ENCODE peak calls at places on chromosomes 7 and 10, in seven cellular contexts. One of them, this sample, is unnamed.

GRCh38 chr7:951881-952547 is 2.5 kb downstream of the ADAP1 start:
- DNase-seq in HCT116: no peak
- DNase-seq in GM12878: no peak
- DNase-seq in SK-N-SH: peak
- DNase-seq in HepG2: no peak
- DNase-seq in T47D: no peak
- DNase-seq in K562: no peak
- DNase-seq in this sample: no peak

GRCh38 chr10:118521415-118522117 is 73.9 kb downstream of the PRLHR start:
- DNase-seq in HCT116: no peak
- DNase-seq in GM12878: no peak
- DNase-seq in SK-N-SH: no peak
- DNase-seq in HepG2: no peak
- DNase-seq in T47D: no peak
- DNase-seq in K562: no peak
- DNase-seq in this sample: no peak

GRCh38 chr10:7485267-7485601 is 74.4 kb upstream of the SFMBT2 start:
- DNase-seq in HCT116: no peak
- DNase-seq in GM12878: no peak
- DNase-seq in SK-N-SH: no peak
- DNase-seq in HepG2: no peak
- DNase-seq in T47D: no peak
- DNase-seq in K562: no peak
- DNase-seq in this sample: no peak

GRCh38 chr10:126628746-126629145 is 41.7 kb downstream of the C10orf90 start:
- DNase-seq in HCT116: no peak
- DNase-seq in GM12878: no peak
- DNase-seq in SK-N-SH: no peak
- DNase-seq in HepG2: no peak
- DNase-seq in T47D: no peak
- DNase-seq in K562: no peak
- DNase-seq in this sample: no peak

GRCh38 chr7:128405345-128406146 is 4.2 kb downstream of the IMPDH1 start:
- DNase-seq in HCT116: no peak
- DNase-seq in GM12878: no peak
- DNase-seq in SK-N-SH: peak
- DNase-seq in HepG2: no peak
- DNase-seq in T47D: peak
- DNase-seq in K562: peak
- DNase-seq in this sample: no peak

GRCh38 chr10:48469516-48470020 is 135.3 kb downstream of the ARHGAP22 start:
- DNase-seq in HCT116: no peak
- DNase-seq in GM12878: no peak
- DNase-seq in SK-N-SH: peak
- DNase-seq in HepG2: no peak
- DNase-seq in T47D: no peak
- DNase-seq in K562: peak
- DNase-seq in this sample: peak

GRCh38 chr7:75892634-75893272 is 13.9 kb downstream of the RHBDD2 start:
- DNase-seq in HCT116: no peak
- DNase-seq in GM12878: no peak
- DNase-seq in SK-N-SH: no peak
- DNase-seq in HepG2: no peak
- DNase-seq in T47D: peak
- DNase-seq in K562: peak
- DNase-seq in this sample: no peak

GRCh38 chr10:29635711-29636144 is 957 bp upstream of the SVIL start:
- DNase-seq in HCT116: no peak
- DNase-seq in GM12878: peak
- DNase-seq in SK-N-SH: no peak
- DNase-seq in HepG2: peak
- DNase-seq in T47D: no peak
- DNase-seq in K562: no peak
- DNase-seq in this sample: no peak

GRCh38 chr7:96694082-96694481 is 15.6 kb downstream of the SEM1 start:
- DNase-seq in HCT116: no peak
- DNase-seq in GM12878: no peak
- DNase-seq in SK-N-SH: no peak
- DNase-seq in HepG2: no peak
- DNase-seq in T47D: no peak
- DNase-seq in K562: no peak
- DNase-seq in this sample: no peak

GRCh38 chr7:11188529-11189310 is 215.0 kb downstream of the PHF14 start:
- DNase-seq in HCT116: no peak
- DNase-seq in GM12878: no peak
- DNase-seq in SK-N-SH: no peak
- DNase-seq in HepG2: no peak
- DNase-seq in T47D: no peak
- DNase-seq in K562: no peak
- DNase-seq in this sample: no peak

GRCh38 chr7:47931788-47932425 is 16.4 kb downstream of the PKD1L1 start:
- DNase-seq in HCT116: no peak
- DNase-seq in GM12878: no peak
- DNase-seq in SK-N-SH: no peak
- DNase-seq in HepG2: no peak
- DNase-seq in T47D: no peak
- DNase-seq in K562: no peak
- DNase-seq in this sample: no peak

GRCh38 chr10:71089162-71089561 is 123.2 kb upstream of the UNC5B start:
- DNase-seq in HCT116: no peak
- DNase-seq in GM12878: no peak
- DNase-seq in SK-N-SH: no peak
- DNase-seq in HepG2: no peak
- DNase-seq in T47D: no peak
- DNase-seq in K562: no peak
- DNase-seq in this sample: no peak

GRCh38 chr7:28984631-28985030 is 26.5 kb upstream of the TRIL start:
- DNase-seq in HCT116: no peak
- DNase-seq in GM12878: no peak
- DNase-seq in SK-N-SH: peak
- DNase-seq in HepG2: no peak
- DNase-seq in T47D: no peak
- DNase-seq in K562: peak
- DNase-seq in this sample: no peak

GRCh38 chr7:27192546-27193334 is 7.2 kb downstream of the HOXA13 start:
- DNase-seq in HCT116: no peak
- DNase-seq in GM12878: no peak
- DNase-seq in SK-N-SH: peak
- DNase-seq in HepG2: no peak
- DNase-seq in T47D: no peak
- DNase-seq in K562: no peak
- DNase-seq in this sample: no peak

GRCh38 chr10:25465582-25466372 is 291.0 kb downstream of the GPR158 start:
- DNase-seq in HCT116: peak
- DNase-seq in GM12878: no peak
- DNase-seq in SK-N-SH: no peak
- DNase-seq in HepG2: no peak
- DNase-seq in T47D: peak
- DNase-seq in K562: peak
- DNase-seq in this sample: no peak

GRCh38 chr10:102300289-102300843 is 55.0 kb downstream of the GBF1 start:
- DNase-seq in HCT116: no peak
- DNase-seq in GM12878: no peak
- DNase-seq in SK-N-SH: no peak
- DNase-seq in HepG2: peak
- DNase-seq in T47D: no peak
- DNase-seq in K562: no peak
- DNase-seq in this sample: no peak

GRCh38 chr10:71201921-71202713 is 10.3 kb upstream of the UNC5B start:
- DNase-seq in HCT116: no peak
- DNase-seq in GM12878: no peak
- DNase-seq in SK-N-SH: peak
- DNase-seq in HepG2: no peak
- DNase-seq in T47D: no peak
- DNase-seq in K562: no peak
- DNase-seq in this sample: no peak

GRCh38 chr10:28135258-28135657 is 136.4 kb upstream of the ODAD2 start:
- DNase-seq in HCT116: no peak
- DNase-seq in GM12878: no peak
- DNase-seq in SK-N-SH: no peak
- DNase-seq in HepG2: no peak
- DNase-seq in T47D: no peak
- DNase-seq in K562: no peak
- DNase-seq in this sample: no peak

GRCh38 chr7:24419527-24419926 is 135.5 kb downstream of the NPY start:
- DNase-seq in HCT116: no peak
- DNase-seq in GM12878: no peak
- DNase-seq in SK-N-SH: no peak
- DNase-seq in HepG2: no peak
- DNase-seq in T47D: no peak
- DNase-seq in K562: no peak
- DNase-seq in this sample: no peak

GRCh38 chr10:74150151-74151056 is at the start of gene AP3M1:
- DNase-seq in HCT116: no peak
- DNase-seq in GM12878: peak
- DNase-seq in SK-N-SH: peak
- DNase-seq in HepG2: no peak
- DNase-seq in T47D: peak
- DNase-seq in K562: peak
- DNase-seq in this sample: peak

GRCh38 chr10:84076540-84077195 is 62.6 kb upstream of the GHITM start:
- DNase-seq in HCT116: no peak
- DNase-seq in GM12878: no peak
- DNase-seq in SK-N-SH: no peak
- DNase-seq in HepG2: peak
- DNase-seq in T47D: no peak
- DNase-seq in K562: peak
- DNase-seq in this sample: no peak

GRCh38 chr7:43878867-43879266 is 9.6 kb upstream of the MRPS24 start:
- DNase-seq in HCT116: no peak
- DNase-seq in GM12878: no peak
- DNase-seq in SK-N-SH: no peak
- DNase-seq in HepG2: no peak
- DNase-seq in T47D: no peak
- DNase-seq in K562: no peak
- DNase-seq in this sample: no peak

GRCh38 chr7:131786204-131786603 is 229.8 kb upstream of the PODXL start:
- DNase-seq in HCT116: no peak
- DNase-seq in GM12878: no peak
- DNase-seq in SK-N-SH: no peak
- DNase-seq in HepG2: no peak
- DNase-seq in T47D: no peak
- DNase-seq in K562: no peak
- DNase-seq in this sample: no peak
- TF ChIP-seq JUND in HCT116: no peak
- TF ChIP-seq JUND in GM12878: no peak
- TF ChIP-seq JUND in SK-N-SH: no peak
- TF ChIP-seq JUND in HepG2: no peak
- TF ChIP-seq JUND in T47D: no peak
- TF ChIP-seq JUND in K562: no peak
- TF ChIP-seq JUND in this sample: no peak

GRCh38 chr7:84123903-84124573 is 70.6 kb downstream of the SEMA3A start:
- DNase-seq in HCT116: no peak
- DNase-seq in GM12878: no peak
- DNase-seq in SK-N-SH: no peak
- DNase-seq in HepG2: peak
- DNase-seq in T47D: no peak
- DNase-seq in K562: no peak
- DNase-seq in this sample: no peak
- TF ChIP-seq JUND in HCT116: no peak
- TF ChIP-seq JUND in GM12878: no peak
- TF ChIP-seq JUND in SK-N-SH: no peak
- TF ChIP-seq JUND in HepG2: no peak
- TF ChIP-seq JUND in T47D: no peak
- TF ChIP-seq JUND in K562: no peak
- TF ChIP-seq JUND in this sample: no peak

GRCh38 chr7:108088729-108089128 is 41.4 kb downstream of the LAMB4 start:
- DNase-seq in HCT116: no peak
- DNase-seq in GM12878: no peak
- DNase-seq in SK-N-SH: no peak
- DNase-seq in HepG2: no peak
- DNase-seq in T47D: no peak
- DNase-seq in K562: no peak
- DNase-seq in this sample: no peak

GRCh38 chr7:108086962-108087361 is 43.2 kb downstream of the LAMB4 start:
- DNase-seq in HCT116: no peak
- DNase-seq in GM12878: no peak
- DNase-seq in SK-N-SH: no peak
- DNase-seq in HepG2: peak
- DNase-seq in T47D: no peak
- DNase-seq in K562: peak
- DNase-seq in this sample: no peak

GRCh38 chr7:108090791-108091460 is 39.2 kb downstream of the LAMB4 start:
- DNase-seq in HCT116: no peak
- DNase-seq in GM12878: no peak
- DNase-seq in SK-N-SH: no peak
- DNase-seq in HepG2: no peak
- DNase-seq in T47D: no peak
- DNase-seq in K562: peak
- DNase-seq in this sample: no peak

GRCh38 chr7:108091461-108091831 is 38.7 kb downstream of the LAMB4 start:
- DNase-seq in HCT116: no peak
- DNase-seq in GM12878: no peak
- DNase-seq in SK-N-SH: no peak
- DNase-seq in HepG2: peak
- DNase-seq in T47D: peak
- DNase-seq in K562: peak
- DNase-seq in this sample: no peak

GRCh38 chr7:108089381-108089780 is 40.8 kb downstream of the LAMB4 start:
- DNase-seq in HCT116: no peak
- DNase-seq in GM12878: no peak
- DNase-seq in SK-N-SH: no peak
- DNase-seq in HepG2: no peak
- DNase-seq in T47D: no peak
- DNase-seq in K562: peak
- DNase-seq in this sample: no peak
- TF ChIP-seq JUND in HCT116: no peak
- TF ChIP-seq JUND in GM12878: no peak
- TF ChIP-seq JUND in SK-N-SH: no peak
- TF ChIP-seq JUND in HepG2: no peak
- TF ChIP-seq JUND in T47D: no peak
- TF ChIP-seq JUND in K562: peak
- TF ChIP-seq JUND in this sample: no peak

GRCh38 chr7:132395375-132395774 is 180.9 kb downstream of the PLXNA4 start:
- DNase-seq in HCT116: no peak
- DNase-seq in GM12878: no peak
- DNase-seq in SK-N-SH: no peak
- DNase-seq in HepG2: no peak
- DNase-seq in T47D: no peak
- DNase-seq in K562: no peak
- DNase-seq in this sample: no peak

GRCh38 chr7:132393789-132394261 is 182.4 kb downstream of the PLXNA4 start:
- DNase-seq in HCT116: no peak
- DNase-seq in GM12878: no peak
- DNase-seq in SK-N-SH: peak
- DNase-seq in HepG2: no peak
- DNase-seq in T47D: no peak
- DNase-seq in K562: no peak
- DNase-seq in this sample: no peak

GRCh38 chr7:132390705-132391104 is 185.6 kb downstream of the PLXNA4 start:
- DNase-seq in HCT116: no peak
- DNase-seq in GM12878: no peak
- DNase-seq in SK-N-SH: no peak
- DNase-seq in HepG2: no peak
- DNase-seq in T47D: no peak
- DNase-seq in K562: no peak
- DNase-seq in this sample: no peak

GRCh38 chr7:132392713-132393112 is 183.6 kb downstream of the PLXNA4 start:
- DNase-seq in HCT116: no peak
- DNase-seq in GM12878: no peak
- DNase-seq in SK-N-SH: no peak
- DNase-seq in HepG2: no peak
- DNase-seq in T47D: no peak
- DNase-seq in K562: no peak
- DNase-seq in this sample: no peak

GRCh38 chr7:132394283-132395003 is 181.8 kb downstream of the PLXNA4 start:
- DNase-seq in HCT116: peak
- DNase-seq in GM12878: no peak
- DNase-seq in SK-N-SH: peak
- DNase-seq in HepG2: no peak
- DNase-seq in T47D: no peak
- DNase-seq in K562: peak
- DNase-seq in this sample: no peak
- TF ChIP-seq JUND in HCT116: no peak
- TF ChIP-seq JUND in GM12878: no peak
- TF ChIP-seq JUND in SK-N-SH: no peak
- TF ChIP-seq JUND in HepG2: no peak
- TF ChIP-seq JUND in T47D: no peak
- TF ChIP-seq JUND in K562: no peak
- TF ChIP-seq JUND in this sample: no peak